ENCODE peak calls at places on chromosomes 1 and 21, in ten cellular contexts. B is A549, N is SJSA1, J is cardiac muscle cell, D is hepatocyte, H is neural progenitor cell, A is right atrium auricular region, F is lower lobe of right lung, I is AG04450, O is OCI-LY7. L is an unnamed sample.
A peak's percentile ranks its signal among the peaks of the same experiment; 100 is the strongest.

GRCh38 chr1:15948091-15948591 is 27.8 kb downstream of the ZBTB17 start:
- DNase-seq in B (no peak), N (no peak), J (no peak), D (no peak), H (peak; percentile 45), A (no peak), F (no peak), I (no peak), O (peak; percentile 24), L (no peak)

GRCh38 chr1:53388963-53389362 is 61.1 kb upstream of the LRP8 start:
- DNase-seq in B (no peak), N (no peak), J (no peak), D (no peak), H (no peak), A (no peak), F (peak; percentile 21), I (no peak), O (no peak), L (no peak)

GRCh38 chr1:50491142-50491541 is 67.9 kb upstream of the DMRTA2 start:
- DNase-seq in B (no peak), N (no peak), J (peak; percentile 44), D (no peak), H (no peak), A (no peak), F (no peak), I (no peak), O (no peak), L (no peak)

GRCh38 chr1:234619794-234620247 is 9.8 kb upstream of the IRF2BP2 start:
- DNase-seq in B (no peak), N (no peak), J (no peak), D (no peak), H (no peak), A (no peak), F (no peak), I (no peak), O (no peak), L (no peak)

GRCh38 chr1:18176619-18177018 is 69.0 kb downstream of the IGSF21 start:
- DNase-seq in B (no peak), N (no peak), J (no peak), D (no peak), H (peak; percentile 47), A (no peak), F (no peak), I (no peak), O (no peak), L (no peak)

GRCh38 chr1:44645466-44646244 is 28.6 kb downstream of the TMEM53 start:
- DNase-seq in B (no peak), N (no peak), J (no peak), D (no peak), H (no peak), A (no peak), F (no peak), I (no peak), O (no peak), L (no peak)

GRCh38 chr21:26800001-26800400 is 45.2 kb downstream of the ADAMTS1 start:
- DNase-seq in B (no peak), N (no peak), J (peak; percentile 49), D (no peak), H (no peak), A (no peak), F (no peak), I (no peak), O (no peak), L (no peak)

GRCh38 chr1:172343246-172344099 is 77.0 kb upstream of the C1orf105 start:
- DNase-seq in B (no peak), N (peak; percentile 46), J (peak; percentile 84), D (peak; percentile 43), H (no peak), A (no peak), F (no peak), I (peak; percentile 69), O (no peak), L (no peak)

GRCh38 chr1:12601690-12602632 is 16.0 kb downstream of the DHRS3 start:
- DNase-seq in B (no peak), N (peak; percentile 88), J (peak; percentile 97), D (peak; percentile 56), H (peak; percentile 38), A (no peak), F (no peak), I (no peak), O (no peak), L (no peak)

GRCh38 chr1:12600335-12600734 is 17.7 kb downstream of the DHRS3 start:
- DNase-seq in B (no peak), N (no peak), J (no peak), D (no peak), H (no peak), A (peak; percentile 92), F (no peak), I (no peak), O (no peak), L (no peak)

GRCh38 chr1:12602633-12603024 is 15.4 kb downstream of the DHRS3 start:
- DNase-seq in B (no peak), N (no peak), J (no peak), D (no peak), H (no peak), A (no peak), F (no peak), I (no peak), O (no peak), L (no peak)

GRCh38 chr1:12599657-12600056 is 18.4 kb downstream of the DHRS3 start:
- DNase-seq in B (no peak), N (no peak), J (no peak), D (no peak), H (no peak), A (no peak), F (no peak), I (no peak), O (no peak), L (no peak)

GRCh38 chr1:12600880-12601633 is 17.0 kb downstream of the DHRS3 start:
- DNase-seq in B (peak; percentile 47), N (no peak), J (peak; percentile 65), D (peak; percentile 61), H (peak; percentile 75), A (no peak), F (no peak), I (no peak), O (peak; percentile 17), L (no peak)
- H3K27ac ChIP-seq in B (peak overlapping the region; percentile 100), N (no peak overlapping the region), J (no peak overlapping the region), D (no peak overlapping the region), H (no peak overlapping the region), A (peak overlapping the region; percentile 68), F (no peak overlapping the region), I (no peak overlapping the region), O (no peak overlapping the region), L (no peak overlapping the region)

DNA sequence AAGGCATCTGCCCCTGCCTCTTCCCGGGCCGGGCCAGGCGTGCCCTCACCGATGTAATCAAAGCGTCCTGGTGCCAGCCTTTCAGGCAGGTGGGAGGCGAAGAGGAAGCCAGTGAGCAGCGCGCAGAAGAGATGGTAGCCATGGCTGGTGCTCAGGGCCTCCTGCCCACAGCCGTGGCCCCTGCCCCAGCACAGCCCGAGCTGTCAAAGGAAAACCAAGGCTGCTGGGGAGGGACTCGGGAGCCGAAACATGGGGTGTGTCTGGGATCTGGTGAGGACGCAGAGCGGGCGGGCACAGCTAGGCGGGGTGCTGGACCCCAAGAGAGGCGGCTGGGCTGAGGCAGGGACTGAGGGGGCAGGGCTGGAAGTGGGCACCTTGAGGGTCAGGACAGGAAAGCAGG is 2.7 kb downstream of the BGLAP start:
- DNase-seq in B (no peak), N (no peak), J (no peak), D (no peak), H (no peak), A (no peak), F (no peak), I (no peak), O (no peak), L (no peak)
- H3K27ac ChIP-seq in B (no peak overlapping the region), N (no peak overlapping the region), J (no peak overlapping the region), D (no peak overlapping the region), H (no peak overlapping the region), A (no peak overlapping the region), F (no peak overlapping the region), I (no peak overlapping the region), O (no peak overlapping the region), L (no peak overlapping the region)

DNA sequence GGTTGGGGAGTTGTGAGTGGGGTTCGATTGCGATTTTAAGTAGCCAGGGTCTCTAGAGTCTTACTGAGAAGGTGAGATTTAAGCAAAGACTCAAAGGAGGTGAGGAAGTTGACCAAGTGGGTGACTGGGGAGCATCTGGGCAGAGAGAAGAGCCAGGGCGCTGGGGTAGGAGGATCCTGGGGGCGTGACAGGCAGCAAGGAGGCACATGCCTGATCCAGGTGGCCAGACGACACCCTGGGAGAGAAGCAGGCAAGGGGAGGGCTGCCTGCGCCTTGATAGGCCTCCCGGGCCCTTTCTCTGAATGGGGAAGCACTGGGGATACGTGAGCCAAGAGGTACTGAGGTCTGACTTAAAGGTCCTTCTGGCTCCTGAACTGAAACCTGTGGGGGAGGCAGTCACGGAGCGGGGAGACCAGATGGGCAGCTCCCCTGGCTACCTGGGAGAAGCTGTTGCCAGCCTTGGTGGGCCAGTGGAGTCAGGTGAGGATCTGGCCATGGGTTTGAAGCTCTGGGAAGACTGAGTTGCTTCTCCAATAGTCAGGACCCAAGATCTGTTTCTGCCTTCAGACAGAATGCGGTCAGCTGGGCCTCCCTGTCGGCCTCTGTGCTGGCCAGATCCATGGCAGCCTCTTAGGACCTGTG is 5.4 kb downstream of the ZBTB48 start:
- DNase-seq in B (no peak), N (no peak), J (no peak), D (no peak), H (no peak), A (no peak), F (no peak), I (no peak), O (no peak), L (no peak)
- H3K27ac ChIP-seq in B (no peak overlapping the region), N (no peak overlapping the region), J (peak overlapping the region; percentile 51), D (no peak overlapping the region), H (no peak overlapping the region), A (no peak overlapping the region), F (no peak overlapping the region), I (no peak overlapping the region), O (no peak overlapping the region), L (no peak overlapping the region)

GRCh38 chr1:21576798-21577187 is 67.6 kb downstream of the ALPL start:
- DNase-seq in B (no peak), N (no peak), J (no peak), D (no peak), H (no peak), A (no peak), F (no peak), I (no peak), O (no peak), L (no peak)

GRCh38 chr1:21573971-21574458 is 64.8 kb downstream of the ALPL start:
- DNase-seq in B (peak; percentile 39), N (peak; percentile 88), J (peak; percentile 91), D (peak; percentile 80), H (peak; percentile 86), A (peak; percentile 88), F (peak; percentile 79), I (no peak), O (peak; percentile 67), L (no peak)

GRCh38 chr1:21574464-21575151 is 65.4 kb downstream of the ALPL start:
- DNase-seq in B (no peak), N (peak; percentile 99), J (peak; percentile 82), D (peak; percentile 50), H (peak; percentile 86), A (peak; percentile 82), F (peak; percentile 64), I (no peak), O (no peak), L (no peak)

GRCh38 chr1:21576031-21576797 is 67.0 kb downstream of the ALPL start:
- DNase-seq in B (no peak), N (no peak), J (no peak), D (no peak), H (no peak), A (no peak), F (no peak), I (no peak), O (no peak), L (no peak)

DNA sequence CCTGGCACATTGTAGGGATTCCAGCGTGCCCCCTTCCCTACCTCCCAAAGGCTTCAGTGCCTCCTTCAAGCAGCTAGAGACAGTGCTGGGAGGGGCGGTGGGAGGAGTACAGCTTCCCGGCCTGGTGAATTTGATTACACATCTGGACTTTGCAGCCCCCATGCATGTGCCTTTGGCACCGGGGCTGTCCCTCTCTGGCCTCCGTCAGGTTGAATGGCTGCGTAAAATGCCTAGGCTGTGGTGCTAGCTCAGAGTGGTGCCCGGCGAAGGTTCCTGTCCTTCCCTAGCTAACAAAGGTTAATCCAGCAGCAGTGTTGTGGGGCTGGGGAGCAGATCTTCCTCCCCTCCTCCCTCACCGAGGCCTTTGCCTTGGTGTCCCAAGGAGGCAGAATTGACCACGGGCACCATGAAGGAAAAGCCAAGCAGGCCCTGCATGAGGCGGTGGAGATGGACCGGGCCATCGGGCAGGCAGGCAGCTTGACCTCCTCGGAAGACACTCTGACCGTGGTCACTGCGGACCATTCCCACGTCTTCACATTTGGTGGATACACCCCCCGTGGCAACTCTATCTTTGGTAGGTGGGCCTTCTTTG is 66.2 kb downstream of the ALPL start:
- DNase-seq in B (no peak), N (no peak), J (no peak), D (no peak), H (no peak), A (no peak), F (no peak), I (no peak), O (no peak), L (no peak)
- H3K27ac ChIP-seq in B (no peak overlapping the region), N (peak overlapping the region; percentile 94), J (no peak overlapping the region), D (no peak overlapping the region), H (no peak overlapping the region), A (peak overlapping the region; percentile 58), F (peak overlapping the region; percentile 84), I (no peak overlapping the region), O (no peak overlapping the region), L (no peak overlapping the region)

L was measured in epithelial cell of prostate.